ENCODE peak calls at places on chromosomes 5 and 9, in five cellular contexts. A, N, R, J and E are unnamed samples.

GRCh38 chr5:96716716-96717115 is 54.5 kb downstream of the CAST start:
- DNase-seq in A (no peak), N (no peak), R (no peak), J (no peak), E (no peak)

GRCh38 chr5:176601901-176602300 is 8.1 kb downstream of the GPRIN1 start:
- DNase-seq in A (no peak), N (no peak), R (no peak), J (no peak), E (no peak)

GRCh38 chr5:173542964-173543363 is 73.5 kb downstream of the BOD1 start:
- DNase-seq in A (no peak), N (no peak), R (no peak), J (no peak), E (no peak)

GRCh38 chr5:4576161-4576748 is 563.9 kb upstream of the ADAMTS16 start:
- DNase-seq in A (no peak), N (no peak), R (no peak), J (no peak), E (no peak)

GRCh38 chr5:107937710-107938355 is 267.1 kb upstream of the EFNA5 start:
- DNase-seq in A (no peak), N (no peak), R (no peak), J (no peak), E (no peak)

GRCh38 chr5:172659909-172660628 is 19.0 kb downstream of the NEURL1B start:
- DNase-seq in A (no peak), N (no peak), R (peak), J (peak), E (peak)

GRCh38 chr9:110687497-110687896 is 18.9 kb downstream of the MUSK start:
- DNase-seq in A (no peak), N (no peak), R (no peak), J (no peak), E (no peak)

GRCh38 chr5:113177225-113177624 is 200.6 kb downstream of the DCP2 start:
- DNase-seq in A (no peak), N (no peak), R (no peak), J (no peak), E (no peak)

GRCh38 chr9:132806306-132806705 is 71.8 kb downstream of the AK8 start:
- DNase-seq in A (no peak), N (no peak), R (no peak), J (no peak), E (no peak)

GRCh38 chr5:144418719-144419118 is 248.0 kb downstream of the KCTD16 start:
- DNase-seq in A (no peak), N (no peak), R (no peak), J (no peak), E (no peak)

GRCh38 chr9:128081052-128081451 is 13.0 kb downstream of the SLC25A25 start:
- DNase-seq in A (no peak), N (peak), R (no peak), J (peak), E (no peak)

GRCh38 chr5:125262782-125263181 is 516.3 kb upstream of the ZNF608 start:
- DNase-seq in A (no peak), N (no peak), R (no peak), J (no peak), E (no peak)

GRCh38 chr5:175263776-175264175 is 180.2 kb downstream of the DRD1 start:
- DNase-seq in A (no peak), N (no peak), R (no peak), J (no peak), E (no peak)

GRCh38 chr9:77177894-77178794 is 810 bp downstream of the VPS13A start:
- DNase-seq in A (peak), N (no peak), R (peak), J (peak), E (no peak)

GRCh38 chr5:59348189-59348588 is 545.3 kb downstream of the PDE4D start:
- DNase-seq in A (no peak), N (no peak), R (no peak), J (no peak), E (no peak)

GRCh38 chr9:83355024-83355444 is 183.2 kb downstream of the FRMD3 start:
- DNase-seq in A (no peak), N (no peak), R (no peak), J (peak), E (no peak)

GRCh38 chr5:81303563-81303962 is 2.2 kb downstream of the ZCCHC9 start:
- DNase-seq in A (no peak), N (peak), R (no peak), J (no peak), E (no peak)

GRCh38 chr9:130295945-130296782 is 30.6 kb downstream of the HMCN2 start:
- DNase-seq in A (no peak), N (no peak), R (no peak), J (no peak), E (no peak)

GRCh38 chr5:126837907-126838539 is 61.1 kb downstream of the LMNB1 start:
- DNase-seq in A (no peak), N (no peak), R (no peak), J (no peak), E (no peak)

GRCh38 chr9:112558476-112558875 is 71.8 kb downstream of the KIAA1958 start:
- DNase-seq in A (no peak), N (no peak), R (no peak), J (no peak), E (no peak)

GRCh38 chr9:123314617-123315016 is 41.4 kb upstream of the CRB2 start:
- DNase-seq in A (no peak), N (no peak), R (no peak), J (no peak), E (no peak)

GRCh38 chr5:66174338-66174737 is 30.2 kb downstream of the SREK1 start:
- DNase-seq in A (no peak), N (peak), R (no peak), J (no peak), E (no peak)

GRCh38 chr5:54115768-54116403 is 194.5 kb downstream of the ARL15 start:
- DNase-seq in A (no peak), N (no peak), R (no peak), J (no peak), E (no peak)

GRCh38 chr9:105969672-105970071 is 275.3 kb downstream of the TMEM38B start:
- DNase-seq in A (no peak), N (no peak), R (no peak), J (no peak), E (no peak)

GRCh38 chr5:66595877-66596790 is at the start of gene MAST4:
- DNase-seq in A (no peak), N (peak), R (peak), J (peak), E (peak)

GRCh38 chr5:146877783-146878470 is 630 bp downstream of the PPP2R2B start:
- DNase-seq in A (peak), N (no peak), R (no peak), J (peak), E (no peak)